ENCODE peak calls at places on chromosomes 3 and 15, in four cellular contexts. F is lower lobe of right lung, Q is pancreas, Z is mucosa of descending colon. B is an unnamed sample. For H3K4me1, the result is how much of the 10 kb centered on the place peaks cover.

GRCh38 chr3:153285194-153285641 is 123.2 kb downstream of the RAP2B start:
- DNase-seq in Z (no peak), Q (no peak), F (no peak), B (no peak)

GRCh38 chr3:179446501-179446900 is 4.8 kb downstream of the GNB4 start:
- DNase-seq in F (no peak), Z (no peak), Q (no peak), B (no peak)

GRCh38 chr3:75272708-75273107 is 391.4 kb upstream of the FRG2C start:
- DNase-seq in F (no peak), Z (no peak), Q (no peak), B (no peak)

GRCh38 chr3:46089237-46090011 is 62.1 kb upstream of the XCR1 start:
- DNase-seq in Z (peak), F (peak), Q (no peak), B (peak)

GRCh38 chr3:157136647-157137387 is 23.1 kb downstream of the CCNL1 start:
- DNase-seq in F (peak), Z (peak), Q (peak), B (peak)

GRCh38 chr3:4680881-4681300 is 187.7 kb downstream of the ITPR1 start:
- DNase-seq in Q (no peak), F (no peak), Z (no peak), B (no peak)

GRCh38 chr3:14461748-14462324 is 59.4 kb downstream of the SLC6A6 start:
- DNase-seq in Z (no peak), Q (no peak), F (no peak), B (peak)

GRCh38 chr15:83559310-83559966 is 94.5 kb upstream of the ADAMTSL3 start:
- DNase-seq in Z (no peak), Q (peak), F (no peak), B (peak)

GRCh38 chr3:26750263-26750662 is 127.7 kb downstream of the LRRC3B start:
- DNase-seq in Z (no peak), Q (no peak), F (no peak), B (no peak)

GRCh38 chr15:58552505-58553364 is 120.9 kb downstream of the LIPC start:
- DNase-seq in Q (no peak), Z (no peak), F (no peak), B (no peak)

GRCh38 chr15:82643992-82644391 is 3.2 kb downstream of the CPEB1 start:
- DNase-seq in F (no peak), Q (no peak), Z (no peak), B (no peak)

GRCh38 chr3:99484871-99485270 is 153.5 kb upstream of the COL8A1 start:
- DNase-seq in F (no peak), Z (no peak), Q (no peak), B (no peak)

GRCh38 chr3:17183951-17184550 is 299.3 kb downstream of the PLCL2 start:
- DNase-seq in Z (no peak), F (no peak), Q (no peak), B (no peak)

GRCh38 chr3:30113906-30114305 is 492.5 kb upstream of the TGFBR2 start:
- DNase-seq in Z (no peak), Q (no peak), F (no peak), B (no peak)

GRCh38 chr3:151395806-151396205 is 11.3 kb upstream of the P2RY12 start:
- DNase-seq in Z (no peak), Q (no peak), F (no peak), B (no peak)

GRCh38 chr3:184746131-184747120 is 34.6 kb upstream of the MAGEF1 start:
- DNase-seq in F (no peak), Q (no peak), Z (no peak), B (no peak)

GRCh38 chr3:107410606-107411005 is 33.4 kb downstream of the CCDC54 start:
- DNase-seq in Z (no peak), Q (no peak), F (no peak), B (no peak)

GRCh38 chr3:188220097-188220788 is 66.3 kb downstream of the LPP start:
- DNase-seq in Z (no peak), Q (no peak), F (no peak), B (no peak)

GRCh38 chr3:188223936-188224335 is 70.0 kb downstream of the LPP start:
- DNase-seq in F (no peak), Q (no peak), Z (no peak), B (no peak)

GRCh38 chr3:188218571-188218970 is 64.6 kb downstream of the LPP start:
- DNase-seq in Z (no peak), Q (no peak), F (no peak), B (no peak)

GRCh38 chr3:188219147-188219546 is 65.2 kb downstream of the LPP start:
- DNase-seq in Z (no peak), Q (no peak), F (no peak), B (no peak)

GRCh38 chr3:188220988-188221818 is 67.2 kb downstream of the LPP start:
- DNase-seq in Z (no peak), F (no peak), Q (no peak), B (peak)
- H3K4me3 ChIP-seq in Z (no peak), F (no peak), Q (no peak), B (no peak)

GRCh38 chr3:50267280-50267913 is 1.6 kb upstream of the SEMA3B start:
- DNase-seq in F (peak), Q (peak), Z (peak), B (peak)

GRCh38 chr3:50268276-50268675 is 671 bp upstream of the SEMA3B start:
- DNase-seq in Z (no peak), Q (no peak), F (no peak), B (no peak)

GRCh38 chr3:50269460-50269859 is 513 bp downstream of the SEMA3B start:
- DNase-seq in Z (no peak), F (no peak), Q (no peak), B (no peak)

GRCh38 chr3:50269977-50270413 is 1.0 kb downstream of the SEMA3B start:
- DNase-seq in Q (no peak), Z (peak), F (no peak), B (no peak)

DNA sequence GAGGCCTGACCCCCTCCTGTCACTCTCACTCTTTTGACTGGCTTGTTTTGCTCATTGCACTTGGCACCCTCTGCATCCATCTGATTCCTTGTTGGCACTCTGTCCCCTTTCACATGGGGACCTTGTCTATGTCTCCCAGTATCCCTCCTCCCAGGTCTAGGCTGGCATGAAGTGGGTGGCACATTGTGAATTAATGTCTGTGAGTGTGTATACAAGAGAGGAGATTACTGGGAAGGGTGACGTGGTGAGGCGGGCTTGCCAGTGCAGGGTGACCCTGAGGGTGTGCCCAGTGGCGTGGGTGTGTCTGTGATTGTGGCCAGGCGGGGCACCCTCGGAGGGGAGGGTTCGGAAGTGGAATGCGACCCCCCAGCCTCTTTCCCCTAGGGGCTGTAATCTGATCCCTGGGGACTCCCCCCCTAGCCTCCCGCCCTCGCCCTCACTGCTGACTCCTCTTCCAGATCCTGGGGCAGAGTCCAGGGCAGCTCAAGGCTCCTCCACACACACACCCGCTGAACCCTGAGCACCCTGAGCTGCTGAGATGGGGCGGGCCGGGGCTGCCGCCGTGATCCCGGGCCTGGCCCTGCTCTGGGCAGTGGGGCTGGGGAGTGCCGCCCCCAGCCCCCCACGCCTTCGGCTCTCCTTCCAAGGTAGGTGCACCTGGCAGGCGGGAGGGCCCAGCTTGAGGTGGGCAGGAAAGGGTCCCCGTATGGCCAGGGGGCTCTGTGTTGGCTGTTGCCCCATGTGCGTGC is at the start of gene SEMA3B:
- DNase-seq in Q (peak), Z (peak), F (peak), B (peak)
- TF ChIP-seq CTCF in Q (no peak), Z (no peak), F (no peak), B (no peak)

DNA sequence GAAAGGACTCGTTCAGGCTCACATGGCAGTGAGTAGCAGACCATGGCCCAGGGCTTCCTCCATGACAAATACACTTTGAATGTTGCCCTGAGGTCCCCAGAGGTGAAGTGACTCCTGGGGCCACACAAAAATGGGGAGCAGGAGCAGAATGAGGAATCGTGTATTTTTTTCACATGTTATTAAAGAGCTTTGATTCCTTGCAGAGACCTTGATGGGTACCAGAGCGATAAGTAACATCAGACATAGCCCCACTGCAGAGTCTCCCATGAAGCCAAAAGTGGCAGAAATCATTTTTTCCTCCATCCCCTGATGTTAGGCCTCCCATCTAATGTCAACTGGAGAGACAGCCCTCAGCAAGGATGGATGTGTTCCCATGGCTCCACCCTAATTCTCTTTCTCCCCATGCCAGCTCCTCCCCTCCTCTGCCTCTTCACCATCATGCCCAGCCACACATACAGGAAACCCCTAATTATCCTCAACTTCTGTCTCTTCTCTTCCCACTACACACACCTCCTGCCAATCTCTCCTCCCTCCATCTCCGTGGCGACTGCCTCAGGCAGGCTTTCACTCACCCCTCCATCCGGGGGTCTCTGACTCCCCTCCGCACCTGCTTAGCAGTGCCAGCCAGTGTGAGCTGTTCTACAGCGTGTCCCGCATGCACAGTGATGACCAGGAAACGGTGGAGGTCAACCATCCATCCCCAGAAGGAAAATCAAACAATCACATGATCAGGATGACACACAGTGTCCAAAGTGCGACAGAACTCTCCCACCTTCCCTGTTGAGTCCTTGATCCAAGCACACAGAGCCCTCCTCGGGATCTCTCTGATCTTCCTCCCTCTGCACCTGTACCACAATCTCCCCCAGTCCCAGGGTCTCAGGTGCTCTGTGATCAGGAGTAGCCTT is 7.1 kb upstream of the SSUH2 start:
- DNase-seq in Q (no peak), F (no peak), Z (no peak), B (no peak)
- H3K4me1 ChIP-seq in Q (under half), F (under half), Z (under half), B (under half)

GRCh38 chr15:90666135-90666909 is 50.8 kb upstream of the BLM start:
- DNase-seq in Q (no peak), Z (no peak), F (no peak), B (no peak)
- H3K4me3 ChIP-seq in Q (peak), Z (no peak), F (peak), B (peak)

DNA sequence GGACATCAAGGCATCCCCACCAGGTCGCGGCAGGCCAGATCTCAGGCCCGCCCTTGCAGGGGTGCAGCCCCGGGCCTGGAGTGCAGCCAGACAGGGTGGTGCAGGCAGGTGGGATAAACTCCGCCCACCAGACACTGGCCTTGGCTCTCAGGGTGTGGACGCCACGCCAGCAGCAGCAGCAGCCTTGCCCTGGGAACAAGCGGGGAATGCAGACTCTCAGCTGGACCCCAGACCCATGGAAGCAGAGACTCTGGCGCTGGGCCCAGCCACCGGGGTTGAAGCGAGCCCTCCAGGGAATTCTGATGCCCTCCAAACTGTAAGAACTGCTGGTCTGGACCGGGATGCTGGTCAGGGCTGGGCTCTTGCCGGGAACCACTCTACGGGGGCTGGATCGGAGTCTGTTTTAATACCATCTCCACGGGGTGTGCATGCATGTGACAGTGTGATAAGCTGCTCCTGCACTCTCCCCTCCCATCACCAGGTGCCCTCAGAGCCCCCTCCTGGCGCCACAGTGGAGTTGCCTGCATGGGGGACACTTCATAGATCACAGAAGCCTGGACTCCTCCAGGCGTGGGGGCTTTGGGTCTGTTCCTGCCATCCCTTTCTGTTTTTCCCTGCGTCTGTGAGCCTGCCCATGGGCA is 142.7 kb downstream of the NSMCE3 start:
- DNase-seq in F (peak), Z (peak), Q (no peak), B (no peak)
- TF ChIP-seq CTCF in F (no peak), Z (no peak), Q (no peak), B (no peak)

GRCh38 chr3:149535395-149535685 is 60.8 kb downstream of the TM4SF4 start:
- DNase-seq in Q (no peak), Z (no peak), F (no peak), B (no peak)
- H3K4me1 ChIP-seq in Q (under half), Z (under half), F (under half), B (under half)